ENCODE peak calls at places on chromosomes 6 and 20, in four cellular contexts. N is AG04449; T is astrocyte of the spinal cord; A is CD8-positive, alpha-beta T cell. X is an unnamed sample.

GRCh38 chr6:3776881-3777507 is 25.5 kb upstream of the PXDC1 start:
- DNase-seq in N (no peak), T (no peak), A (no peak), X (no peak)

GRCh38 chr6:110859335-110859792 is 15.2 kb upstream of the AMD1 start:
- DNase-seq in N (no peak), T (no peak), A (no peak), X (no peak)

GRCh38 chr6:97963148-97963680 is 680.2 kb upstream of the MMS22L start:
- DNase-seq in N (no peak), T (peak; percentile 40), A (no peak), X (no peak)

GRCh38 chr6:14984454-14984853 is 261.4 kb upstream of the JARID2 start:
- DNase-seq in N (no peak), T (no peak), A (no peak), X (peak; percentile 29)

GRCh38 chr6:124870611-124871201 is 91.5 kb upstream of the RNF217 start:
- DNase-seq in N (no peak), T (peak; percentile 57), A (no peak), X (no peak)

GRCh38 chr6:84625510-84625909 is 138.9 kb downstream of the TBX18 start:
- DNase-seq in N (no peak), T (no peak), A (no peak), X (no peak)

GRCh38 chr6:4459981-4460380 is 316.2 kb upstream of the CDYL start:
- DNase-seq in N (no peak), T (no peak), A (no peak), X (no peak)

GRCh38 chr20:51457281-51457932 is 85.1 kb downstream of the NFATC2 start:
- DNase-seq in N (no peak), T (peak; percentile 92), A (peak; percentile 31), X (peak; percentile 51)

GRCh38 chr20:33990075-33990474 is 3.6 kb upstream of the RALY start:
- DNase-seq in N (no peak), T (no peak), A (no peak), X (no peak)

GRCh38 chr6:97306946-97307345 is 23.9 kb upstream of the MMS22L start:
- DNase-seq in N (no peak), T (no peak), A (no peak), X (no peak)

GRCh38 chr20:3543901-3544507 is 73.2 kb downstream of the ATRN start:
- DNase-seq in N (peak; percentile 16), T (peak; percentile 90), A (no peak), X (no peak)

GRCh38 chr20:49420811-49421295 is 61.6 kb downstream of the KCNB1 start:
- DNase-seq in N (no peak), T (no peak), A (no peak), X (no peak)

GRCh38 chr6:1228754-1229191 is 83.1 kb upstream of the FOXQ1 start:
- DNase-seq in N (no peak), T (no peak), A (no peak), X (no peak)

GRCh38 chr6:84028350-84028749 is 5.2 kb upstream of the MRAP2 start:
- DNase-seq in N (no peak), T (no peak), A (no peak), X (no peak)

GRCh38 chr6:83867527-83868161 is 8.2 kb downstream of the CYB5R4 start:
- DNase-seq in N (peak; percentile 81), T (peak; percentile 89), A (peak; percentile 47), X (peak; percentile 36)

GRCh38 chr20:61940491-61940890 is 125.2 kb downstream of the TAF4 start:
- DNase-seq in N (no peak), T (no peak), A (no peak), X (no peak)

GRCh38 chr6:52724406-52725121 is 38.7 kb downstream of the GSTA2 start:
- DNase-seq in N (no peak), T (peak; percentile 49), A (peak; percentile 44), X (peak; percentile 75)

GRCh38 chr6:102631921-102632320 is 1238.4 kb downstream of the GRIK2 start:
- DNase-seq in N (no peak), T (no peak), A (no peak), X (no peak)

GRCh38 chr6:35496036-35496850 is 636 bp downstream of the TEAD3 start:
- DNase-seq in N (no peak), T (peak; percentile 19), A (no peak), X (no peak)

GRCh38 chr20:47392015-47392720 is 35.7 kb upstream of the ZMYND8 start:
- DNase-seq in N (peak; percentile 71), T (peak; percentile 89), A (no peak), X (peak; percentile 79)

GRCh38 chr20:47389867-47390347 is 33.4 kb upstream of the ZMYND8 start:
- DNase-seq in N (no peak), T (peak; percentile 39), A (no peak), X (peak; percentile 14)

GRCh38 chr20:47396762-47397476 is 40.4 kb upstream of the ZMYND8 start:
- DNase-seq in N (no peak), T (no peak), A (no peak), X (no peak)

GRCh38 chr20:47391276-47392010 is 34.9 kb upstream of the ZMYND8 start:
- DNase-seq in N (no peak), T (no peak), A (no peak), X (no peak)

GRCh38 chr20:47392721-47393073 is 36.2 kb upstream of the ZMYND8 start:
- DNase-seq in N (no peak), T (no peak), A (no peak), X (no peak)
- H3K4me3 ChIP-seq in N (no peak overlapping the region), T (no peak overlapping the region), A (no peak overlapping the region), X (no peak overlapping the region)

GRCh38 chr6:157760589-157761330 is 62.3 kb upstream of the SNX9 start:
- DNase-seq in N (peak; percentile 64), T (peak; percentile 93), A (peak; percentile 62), X (no peak)
- H3K4me3 ChIP-seq in N (no peak overlapping the region), T (no peak overlapping the region), A (no peak overlapping the region), X (no peak overlapping the region)

GRCh38 chr6:159654483-159655098 is 38.5 kb downstream of the SOD2 start:
- DNase-seq in N (no peak), T (peak; percentile 68), A (no peak), X (no peak)

DNA sequence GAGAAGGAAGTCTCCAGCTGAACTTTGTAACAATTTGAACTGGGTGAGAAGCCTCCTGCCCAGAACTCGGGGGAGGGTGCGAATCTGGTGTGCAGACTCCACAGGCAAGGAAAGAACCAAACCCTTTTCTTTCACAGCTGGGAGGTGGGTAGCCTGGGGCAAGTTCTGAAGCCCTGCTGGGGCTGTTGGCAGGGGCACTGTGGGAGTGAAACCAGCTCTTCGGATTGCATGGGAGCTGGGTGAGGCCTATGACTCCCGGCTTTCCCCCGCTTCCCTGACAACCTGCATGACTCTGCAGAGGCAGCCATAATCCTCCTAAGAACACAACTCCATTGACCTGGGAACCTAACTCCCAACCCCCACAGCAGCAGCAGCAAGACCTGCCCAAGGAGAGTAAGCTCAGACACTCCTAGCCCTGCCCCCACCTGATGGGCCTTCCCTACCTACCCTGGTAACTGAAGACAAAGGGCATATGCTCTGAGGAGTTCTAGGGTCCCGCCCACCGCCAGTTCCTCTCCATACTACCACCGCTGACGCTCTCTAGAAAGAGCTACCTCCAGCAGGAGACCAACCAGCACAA is 37.5 kb downstream of the SOD2 start:
- DNase-seq in N (no peak), T (no peak), A (no peak), X (no peak)
- H3K4me3 ChIP-seq in N (no peak overlapping the region), T (no peak overlapping the region), A (no peak overlapping the region), X (no peak overlapping the region)

DNA sequence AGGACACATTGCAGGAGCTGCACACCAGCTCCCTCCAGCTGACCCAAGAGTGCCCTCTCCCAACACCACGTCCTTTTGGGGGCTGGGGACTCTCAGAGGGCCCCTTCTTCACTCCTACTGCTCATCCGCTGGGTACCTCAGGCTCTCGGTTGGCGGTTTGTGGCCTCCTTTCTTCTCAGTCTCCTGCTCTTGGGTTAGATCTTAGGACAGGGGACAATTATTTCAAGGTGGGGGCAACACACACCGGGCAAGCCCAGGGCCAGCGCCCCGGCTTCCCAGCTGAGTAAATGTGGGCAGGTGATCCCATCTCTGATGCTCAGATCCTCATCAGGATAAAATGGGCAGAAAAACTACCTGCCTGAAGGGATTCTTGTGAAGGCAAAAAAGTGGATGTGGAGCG is 1.1 kb downstream of the TCF15 start:
- DNase-seq in N (no peak), T (no peak), A (no peak), X (no peak)
- H3K4me3 ChIP-seq in N (no peak overlapping the region), T (no peak overlapping the region), A (no peak overlapping the region), X (no peak overlapping the region)

GRCh38 chr6:107495196-107495643 is 5.3 kb downstream of the SOBP start:
- DNase-seq in N (no peak), T (peak; percentile 50), A (no peak), X (no peak)

GRCh38 chr6:107491059-107491609 is 1.2 kb downstream of the SOBP start:
- DNase-seq in N (no peak), T (peak; percentile 24), A (peak; percentile 12), X (peak; percentile 80)

GRCh38 chr6:107496041-107496440 is 6.1 kb downstream of the SOBP start:
- DNase-seq in N (no peak), T (no peak), A (no peak), X (no peak)

GRCh38 chr6:107491791-107492674 is 2.1 kb downstream of the SOBP start:
- DNase-seq in N (peak; percentile 3), T (peak; percentile 71), A (no peak), X (no peak)

DNA sequence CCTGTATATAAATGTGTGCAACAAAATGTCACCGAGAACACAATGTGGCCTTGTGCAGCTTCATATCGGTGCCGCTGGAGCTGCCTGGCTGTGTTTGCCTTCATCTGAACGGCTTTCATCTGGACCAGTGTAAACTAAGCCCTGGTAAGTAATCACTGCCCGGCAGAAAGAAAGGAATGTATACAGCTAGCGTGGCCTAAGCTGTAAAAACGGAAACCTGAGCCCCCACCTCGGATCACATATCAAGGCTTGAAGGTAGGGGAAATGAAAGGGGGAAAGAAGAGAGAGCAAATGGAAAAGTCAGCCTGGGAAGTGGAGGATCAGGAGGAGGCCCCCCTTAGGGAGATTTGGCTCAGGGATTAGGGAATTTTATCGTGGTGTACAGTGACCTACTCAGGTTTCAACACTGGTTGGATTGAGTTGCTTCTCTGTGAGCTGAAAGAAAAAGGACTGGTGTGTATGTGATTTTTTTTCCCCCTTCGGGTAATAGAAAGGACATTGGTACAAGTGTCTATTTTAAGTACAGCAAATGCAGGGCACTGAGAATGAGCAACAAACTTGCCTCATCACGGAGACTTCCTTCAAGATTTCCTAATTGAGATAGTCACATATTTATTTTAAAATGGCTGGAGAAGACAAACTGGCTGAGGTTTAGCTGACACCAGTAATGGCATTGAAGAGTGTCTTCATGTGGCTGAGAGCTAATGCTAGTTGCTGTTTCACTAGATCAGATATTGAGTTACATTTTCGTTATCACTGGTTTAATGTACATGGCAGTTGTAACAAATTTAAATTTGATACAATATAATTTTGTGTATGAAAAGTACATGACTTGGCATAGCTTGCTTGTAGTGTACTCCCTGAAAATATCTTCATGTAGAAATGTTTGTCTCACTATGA is 3.5 kb downstream of the SOBP start:
- DNase-seq in N (no peak), T (peak; percentile 37), A (no peak), X (no peak)
- H3K4me3 ChIP-seq in N (no peak overlapping the region), T (no peak overlapping the region), A (no peak overlapping the region), X (peak overlapping the region; percentile 93)

X was measured in BE2C.